ENCODE peak calls at places on chromosomes 7 and 10, in ten cellular contexts. One of them, this sample, is unnamed.

GRCh38 chr10:5811387-5811821 is 1.8 kb downstream of the GDI2 start:
- DNase-seq in cardiac fibroblast: peak; percentile 50
- DNase-seq in NCI-H774: no peak
- DNase-seq in CD8-positive, alpha-beta memory T cell: no peak
- DNase-seq in effector CD4-positive, alpha-beta T cell: no peak
- DNase-seq in cardiac septum: no peak
- DNase-seq in neural crest cell: no peak
- DNase-seq in BJ: no peak
- DNase-seq in posterior cingulate gyrus: no peak
- DNase-seq in GM12891: no peak
- DNase-seq in this sample: peak; percentile 14

GRCh38 chr7:100022621-100023020 is 7.2 kb downstream of the ZKSCAN1 start:
- DNase-seq in cardiac fibroblast: no peak
- DNase-seq in NCI-H774: peak; percentile 78
- DNase-seq in CD8-positive, alpha-beta memory T cell: no peak
- DNase-seq in effector CD4-positive, alpha-beta T cell: no peak
- DNase-seq in cardiac septum: no peak
- DNase-seq in neural crest cell: no peak
- DNase-seq in BJ: no peak
- DNase-seq in posterior cingulate gyrus: no peak
- DNase-seq in GM12891: no peak
- DNase-seq in this sample: no peak

GRCh38 chr10:125023862-125024495 is 82.1 kb downstream of the ZRANB1 start:
- DNase-seq in cardiac fibroblast: no peak
- DNase-seq in NCI-H774: no peak
- DNase-seq in CD8-positive, alpha-beta memory T cell: no peak
- DNase-seq in effector CD4-positive, alpha-beta T cell: no peak
- DNase-seq in cardiac septum: no peak
- DNase-seq in neural crest cell: no peak
- DNase-seq in BJ: no peak
- DNase-seq in posterior cingulate gyrus: peak; percentile 55
- DNase-seq in GM12891: no peak
- DNase-seq in this sample: peak; percentile 79

GRCh38 chr7:96236198-96237039 is 85.5 kb downstream of the SLC25A13 start:
- DNase-seq in cardiac fibroblast: peak; percentile 91
- DNase-seq in NCI-H774: no peak
- DNase-seq in CD8-positive, alpha-beta memory T cell: no peak
- DNase-seq in effector CD4-positive, alpha-beta T cell: no peak
- DNase-seq in cardiac septum: no peak
- DNase-seq in neural crest cell: no peak
- DNase-seq in BJ: peak; percentile 33
- DNase-seq in posterior cingulate gyrus: no peak
- DNase-seq in GM12891: no peak
- DNase-seq in this sample: no peak

GRCh38 chr7:84200859-84201258 is 6.3 kb upstream of the SEMA3A start:
- DNase-seq in cardiac fibroblast: peak; percentile 38
- DNase-seq in NCI-H774: no peak
- DNase-seq in CD8-positive, alpha-beta memory T cell: no peak
- DNase-seq in effector CD4-positive, alpha-beta T cell: no peak
- DNase-seq in cardiac septum: no peak
- DNase-seq in neural crest cell: no peak
- DNase-seq in BJ: no peak
- DNase-seq in posterior cingulate gyrus: no peak
- DNase-seq in GM12891: no peak
- DNase-seq in this sample: no peak

GRCh38 chr10:70898687-70899086 is 10.3 kb upstream of the PCBD1 start:
- DNase-seq in cardiac fibroblast: no peak
- DNase-seq in NCI-H774: no peak
- DNase-seq in CD8-positive, alpha-beta memory T cell: no peak
- DNase-seq in effector CD4-positive, alpha-beta T cell: no peak
- DNase-seq in cardiac septum: no peak
- DNase-seq in neural crest cell: no peak
- DNase-seq in BJ: no peak
- DNase-seq in posterior cingulate gyrus: no peak
- DNase-seq in GM12891: no peak
- DNase-seq in this sample: no peak

GRCh38 chr10:132656283-132657126 is 118.9 kb downstream of the INPP5A start:
- DNase-seq in cardiac fibroblast: no peak
- DNase-seq in NCI-H774: no peak
- DNase-seq in CD8-positive, alpha-beta memory T cell: no peak
- DNase-seq in effector CD4-positive, alpha-beta T cell: no peak
- DNase-seq in cardiac septum: peak; percentile 65
- DNase-seq in neural crest cell: no peak
- DNase-seq in BJ: no peak
- DNase-seq in posterior cingulate gyrus: no peak
- DNase-seq in GM12891: no peak
- DNase-seq in this sample: no peak

GRCh38 chr7:82559203-82559805 is 115.7 kb upstream of the CACNA2D1 start:
- DNase-seq in cardiac fibroblast: no peak
- DNase-seq in NCI-H774: peak; percentile 93
- DNase-seq in CD8-positive, alpha-beta memory T cell: no peak
- DNase-seq in effector CD4-positive, alpha-beta T cell: no peak
- DNase-seq in cardiac septum: no peak
- DNase-seq in neural crest cell: no peak
- DNase-seq in BJ: no peak
- DNase-seq in posterior cingulate gyrus: peak; percentile 18
- DNase-seq in GM12891: no peak
- DNase-seq in this sample: peak; percentile 93

GRCh38 chr10:92291921-92292860 is 1.2 kb downstream of the MARCHF5 start:
- DNase-seq in cardiac fibroblast: peak; percentile 73
- DNase-seq in NCI-H774: peak; percentile 5
- DNase-seq in CD8-positive, alpha-beta memory T cell: peak; percentile 31
- DNase-seq in effector CD4-positive, alpha-beta T cell: peak; percentile 9
- DNase-seq in cardiac septum: no peak
- DNase-seq in neural crest cell: peak; percentile 19
- DNase-seq in BJ: no peak
- DNase-seq in posterior cingulate gyrus: peak; percentile 37
- DNase-seq in GM12891: no peak
- DNase-seq in this sample: peak; percentile 20

GRCh38 chr10:22250897-22251605 is 33.2 kb upstream of the EBLN1 start:
- DNase-seq in cardiac fibroblast: peak; percentile 44
- DNase-seq in NCI-H774: no peak
- DNase-seq in CD8-positive, alpha-beta memory T cell: no peak
- DNase-seq in effector CD4-positive, alpha-beta T cell: no peak
- DNase-seq in cardiac septum: no peak
- DNase-seq in neural crest cell: no peak
- DNase-seq in BJ: no peak
- DNase-seq in posterior cingulate gyrus: no peak
- DNase-seq in GM12891: no peak
- DNase-seq in this sample: no peak

GRCh38 chr7:25765110-25765509 is 386.9 kb upstream of the NFE2L3 start:
- DNase-seq in cardiac fibroblast: no peak
- DNase-seq in NCI-H774: no peak
- DNase-seq in CD8-positive, alpha-beta memory T cell: no peak
- DNase-seq in effector CD4-positive, alpha-beta T cell: no peak
- DNase-seq in cardiac septum: no peak
- DNase-seq in neural crest cell: no peak
- DNase-seq in BJ: no peak
- DNase-seq in posterior cingulate gyrus: no peak
- DNase-seq in GM12891: no peak
- DNase-seq in this sample: no peak

GRCh38 chr10:62441953-62442352 is 67.8 kb downstream of the ZNF365 start:
- DNase-seq in cardiac fibroblast: no peak
- DNase-seq in NCI-H774: no peak
- DNase-seq in CD8-positive, alpha-beta memory T cell: no peak
- DNase-seq in effector CD4-positive, alpha-beta T cell: no peak
- DNase-seq in cardiac septum: no peak
- DNase-seq in neural crest cell: no peak
- DNase-seq in BJ: no peak
- DNase-seq in posterior cingulate gyrus: no peak
- DNase-seq in GM12891: no peak
- DNase-seq in this sample: no peak

GRCh38 chr10:110872984-110873569 is 1.3 kb downstream of the PDCD4 start:
- DNase-seq in cardiac fibroblast: peak; percentile 32
- DNase-seq in NCI-H774: no peak
- DNase-seq in CD8-positive, alpha-beta memory T cell: no peak
- DNase-seq in effector CD4-positive, alpha-beta T cell: no peak
- DNase-seq in cardiac septum: no peak
- DNase-seq in neural crest cell: no peak
- DNase-seq in BJ: no peak
- DNase-seq in posterior cingulate gyrus: no peak
- DNase-seq in GM12891: no peak
- DNase-seq in this sample: no peak

GRCh38 chr10:56269181-56269580 is 91.9 kb downstream of the ZWINT start:
- DNase-seq in cardiac fibroblast: no peak
- DNase-seq in NCI-H774: no peak
- DNase-seq in CD8-positive, alpha-beta memory T cell: no peak
- DNase-seq in effector CD4-positive, alpha-beta T cell: no peak
- DNase-seq in cardiac septum: no peak
- DNase-seq in neural crest cell: no peak
- DNase-seq in BJ: no peak
- DNase-seq in posterior cingulate gyrus: no peak
- DNase-seq in GM12891: no peak
- DNase-seq in this sample: peak; percentile 33

GRCh38 chr7:41977165-41977651 is 259.8 kb downstream of the GLI3 start:
- DNase-seq in cardiac fibroblast: peak; percentile 78
- DNase-seq in NCI-H774: no peak
- DNase-seq in CD8-positive, alpha-beta memory T cell: no peak
- DNase-seq in effector CD4-positive, alpha-beta T cell: no peak
- DNase-seq in cardiac septum: no peak
- DNase-seq in neural crest cell: peak; percentile 7
- DNase-seq in BJ: no peak
- DNase-seq in posterior cingulate gyrus: no peak
- DNase-seq in GM12891: no peak
- DNase-seq in this sample: no peak

GRCh38 chr10:87054373-87055295 is 34.5 kb downstream of the FAM25A start:
- DNase-seq in cardiac fibroblast: peak; percentile 68
- DNase-seq in NCI-H774: no peak
- DNase-seq in CD8-positive, alpha-beta memory T cell: no peak
- DNase-seq in effector CD4-positive, alpha-beta T cell: no peak
- DNase-seq in cardiac septum: no peak
- DNase-seq in neural crest cell: no peak
- DNase-seq in BJ: no peak
- DNase-seq in posterior cingulate gyrus: no peak
- DNase-seq in GM12891: no peak
- DNase-seq in this sample: no peak

GRCh38 chr7:158411232-158411950 is 176.2 kb downstream of the PTPRN2 start:
- DNase-seq in cardiac fibroblast: no peak
- DNase-seq in NCI-H774: no peak
- DNase-seq in CD8-positive, alpha-beta memory T cell: no peak
- DNase-seq in effector CD4-positive, alpha-beta T cell: no peak
- DNase-seq in cardiac septum: peak; percentile 61
- DNase-seq in neural crest cell: no peak
- DNase-seq in BJ: no peak
- DNase-seq in posterior cingulate gyrus: no peak
- DNase-seq in GM12891: no peak
- DNase-seq in this sample: no peak

GRCh38 chr10:111323567-111323966 is 246.7 kb downstream of the ADRA2A start:
- DNase-seq in cardiac fibroblast: peak; percentile 9
- DNase-seq in NCI-H774: no peak
- DNase-seq in CD8-positive, alpha-beta memory T cell: no peak
- DNase-seq in effector CD4-positive, alpha-beta T cell: no peak
- DNase-seq in cardiac septum: no peak
- DNase-seq in neural crest cell: no peak
- DNase-seq in BJ: no peak
- DNase-seq in posterior cingulate gyrus: no peak
- DNase-seq in GM12891: no peak
- DNase-seq in this sample: no peak

GRCh38 chr7:3027005-3027404 is 16.7 kb downstream of the CARD11 start:
- DNase-seq in cardiac fibroblast: no peak
- DNase-seq in NCI-H774: no peak
- DNase-seq in CD8-positive, alpha-beta memory T cell: peak; percentile 11
- DNase-seq in effector CD4-positive, alpha-beta T cell: no peak
- DNase-seq in cardiac septum: peak; percentile 44
- DNase-seq in neural crest cell: no peak
- DNase-seq in BJ: no peak
- DNase-seq in posterior cingulate gyrus: no peak
- DNase-seq in GM12891: no peak
- DNase-seq in this sample: no peak

GRCh38 chr10:5234106-5234877 is 37.7 kb downstream of the AKR1C4 start:
- DNase-seq in cardiac fibroblast: peak; percentile 91
- DNase-seq in NCI-H774: no peak
- DNase-seq in CD8-positive, alpha-beta memory T cell: no peak
- DNase-seq in effector CD4-positive, alpha-beta T cell: no peak
- DNase-seq in cardiac septum: no peak
- DNase-seq in neural crest cell: no peak
- DNase-seq in BJ: no peak
- DNase-seq in posterior cingulate gyrus: no peak
- DNase-seq in GM12891: no peak
- DNase-seq in this sample: no peak

GRCh38 chr7:83824214-83824613 is 175.3 kb upstream of the SEMA3E start:
- DNase-seq in cardiac fibroblast: peak; percentile 6
- DNase-seq in NCI-H774: no peak
- DNase-seq in CD8-positive, alpha-beta memory T cell: no peak
- DNase-seq in effector CD4-positive, alpha-beta T cell: no peak
- DNase-seq in cardiac septum: no peak
- DNase-seq in neural crest cell: no peak
- DNase-seq in BJ: no peak
- DNase-seq in posterior cingulate gyrus: no peak
- DNase-seq in GM12891: no peak
- DNase-seq in this sample: no peak

GRCh38 chr7:9082203-9082602 is 648.8 kb downstream of the NXPH1 start:
- DNase-seq in cardiac fibroblast: no peak
- DNase-seq in NCI-H774: no peak
- DNase-seq in CD8-positive, alpha-beta memory T cell: no peak
- DNase-seq in effector CD4-positive, alpha-beta T cell: no peak
- DNase-seq in cardiac septum: no peak
- DNase-seq in neural crest cell: no peak
- DNase-seq in BJ: no peak
- DNase-seq in posterior cingulate gyrus: no peak
- DNase-seq in GM12891: no peak
- DNase-seq in this sample: no peak

GRCh38 chr7:36157506-36158320 is 4.7 kb downstream of the EEPD1 start:
- DNase-seq in cardiac fibroblast: no peak
- DNase-seq in NCI-H774: no peak
- DNase-seq in CD8-positive, alpha-beta memory T cell: no peak
- DNase-seq in effector CD4-positive, alpha-beta T cell: no peak
- DNase-seq in cardiac septum: no peak
- DNase-seq in neural crest cell: no peak
- DNase-seq in BJ: no peak
- DNase-seq in posterior cingulate gyrus: no peak
- DNase-seq in GM12891: no peak
- DNase-seq in this sample: no peak

GRCh38 chr10:132308588-132309451 is 1.1 kb upstream of the STK32C start:
- DNase-seq in cardiac fibroblast: no peak
- DNase-seq in NCI-H774: no peak
- DNase-seq in CD8-positive, alpha-beta memory T cell: no peak
- DNase-seq in effector CD4-positive, alpha-beta T cell: no peak
- DNase-seq in cardiac septum: peak; percentile 38
- DNase-seq in neural crest cell: peak; percentile 28
- DNase-seq in BJ: no peak
- DNase-seq in posterior cingulate gyrus: no peak
- DNase-seq in GM12891: no peak
- DNase-seq in this sample: no peak

GRCh38 chr10:72146559-72147323 is 58.4 kb upstream of the SPOCK2 start:
- DNase-seq in cardiac fibroblast: no peak
- DNase-seq in NCI-H774: no peak
- DNase-seq in CD8-positive, alpha-beta memory T cell: no peak
- DNase-seq in effector CD4-positive, alpha-beta T cell: no peak
- DNase-seq in cardiac septum: no peak
- DNase-seq in neural crest cell: no peak
- DNase-seq in BJ: no peak
- DNase-seq in posterior cingulate gyrus: no peak
- DNase-seq in GM12891: no peak
- DNase-seq in this sample: no peak

GRCh38 chr7:157615101-157615817 is 278.5 kb downstream of the DNAJB6 start:
- DNase-seq in cardiac fibroblast: peak; percentile 3
- DNase-seq in NCI-H774: no peak
- DNase-seq in CD8-positive, alpha-beta memory T cell: no peak
- DNase-seq in effector CD4-positive, alpha-beta T cell: no peak
- DNase-seq in cardiac septum: peak; percentile 73
- DNase-seq in neural crest cell: no peak
- DNase-seq in BJ: no peak
- DNase-seq in posterior cingulate gyrus: peak; percentile 68
- DNase-seq in GM12891: no peak
- DNase-seq in this sample: no peak

GRCh38 chr10:36115364-36115763 is 473.3 kb upstream of the FZD8 start:
- DNase-seq in cardiac fibroblast: no peak
- DNase-seq in NCI-H774: no peak
- DNase-seq in CD8-positive, alpha-beta memory T cell: no peak
- DNase-seq in effector CD4-positive, alpha-beta T cell: no peak
- DNase-seq in cardiac septum: no peak
- DNase-seq in neural crest cell: no peak
- DNase-seq in BJ: no peak
- DNase-seq in posterior cingulate gyrus: no peak
- DNase-seq in GM12891: no peak
- DNase-seq in this sample: no peak

GRCh38 chr7:135747366-135747765 is 1.2 kb downstream of the FAM180A start:
- DNase-seq in cardiac fibroblast: no peak
- DNase-seq in NCI-H774: no peak
- DNase-seq in CD8-positive, alpha-beta memory T cell: no peak
- DNase-seq in effector CD4-positive, alpha-beta T cell: no peak
- DNase-seq in cardiac septum: no peak
- DNase-seq in neural crest cell: no peak
- DNase-seq in BJ: no peak
- DNase-seq in posterior cingulate gyrus: no peak
- DNase-seq in GM12891: no peak
- DNase-seq in this sample: no peak

This sample was measured in COR-L47.